ENCODE peak calls at places on chromosomes 6 and 20, in seven cellular contexts. X is endothelial cell; V is GM20000; K is breast epithelium; U is CD4-positive, alpha-beta T cell; G is OCI-LY7; M is fibroblast of lung. T is an unnamed sample.

GRCh38 chr6:5672581-5673011 is 334.1 kb downstream of the NRN1 start:
- DNase-seq in X (no peak), V (no peak), K (no peak), U (no peak), G (no peak), M (peak), T (no peak)

GRCh38 chr6:93799226-93799625 is 379.9 kb upstream of the EPHA7 start:
- DNase-seq in X (no peak), V (no peak), K (no peak), U (no peak), G (no peak), M (no peak), T (no peak)

GRCh38 chr6:42407379-42407778 is 44.3 kb downstream of the TRERF1 start:
- DNase-seq in X (no peak), V (no peak), K (no peak), U (no peak), G (no peak), M (peak), T (no peak)

GRCh38 chr6:35919085-35919826 is 1.6 kb downstream of the SRPK1 start:
- DNase-seq in X (no peak), V (peak), K (no peak), U (no peak), G (peak), M (peak), T (no peak)

GRCh38 chr6:84119277-84119676 is 85.7 kb downstream of the MRAP2 start:
- DNase-seq in X (no peak), V (no peak), K (no peak), U (no peak), G (no peak), M (no peak), T (no peak)

GRCh38 chr20:21513181-21513663 is 642 bp downstream of the NKX2-2 start:
- DNase-seq in X (no peak), V (peak), K (no peak), U (no peak), G (no peak), M (no peak), T (no peak)

GRCh38 chr20:64166712-64167615 is 2.7 kb downstream of the MYT1 start:
- DNase-seq in X (peak), V (no peak), K (no peak), U (no peak), G (no peak), M (no peak), T (no peak)

GRCh38 chr20:47412073-47412472 is 55.6 kb upstream of the ZMYND8 start:
- DNase-seq in X (no peak), V (peak), K (no peak), U (no peak), G (peak), M (no peak), T (no peak)

GRCh38 chr6:12324096-12324495 is 33.9 kb downstream of the EDN1 start:
- DNase-seq in X (no peak), V (no peak), K (no peak), U (no peak), G (no peak), M (no peak), T (no peak)

DNA sequence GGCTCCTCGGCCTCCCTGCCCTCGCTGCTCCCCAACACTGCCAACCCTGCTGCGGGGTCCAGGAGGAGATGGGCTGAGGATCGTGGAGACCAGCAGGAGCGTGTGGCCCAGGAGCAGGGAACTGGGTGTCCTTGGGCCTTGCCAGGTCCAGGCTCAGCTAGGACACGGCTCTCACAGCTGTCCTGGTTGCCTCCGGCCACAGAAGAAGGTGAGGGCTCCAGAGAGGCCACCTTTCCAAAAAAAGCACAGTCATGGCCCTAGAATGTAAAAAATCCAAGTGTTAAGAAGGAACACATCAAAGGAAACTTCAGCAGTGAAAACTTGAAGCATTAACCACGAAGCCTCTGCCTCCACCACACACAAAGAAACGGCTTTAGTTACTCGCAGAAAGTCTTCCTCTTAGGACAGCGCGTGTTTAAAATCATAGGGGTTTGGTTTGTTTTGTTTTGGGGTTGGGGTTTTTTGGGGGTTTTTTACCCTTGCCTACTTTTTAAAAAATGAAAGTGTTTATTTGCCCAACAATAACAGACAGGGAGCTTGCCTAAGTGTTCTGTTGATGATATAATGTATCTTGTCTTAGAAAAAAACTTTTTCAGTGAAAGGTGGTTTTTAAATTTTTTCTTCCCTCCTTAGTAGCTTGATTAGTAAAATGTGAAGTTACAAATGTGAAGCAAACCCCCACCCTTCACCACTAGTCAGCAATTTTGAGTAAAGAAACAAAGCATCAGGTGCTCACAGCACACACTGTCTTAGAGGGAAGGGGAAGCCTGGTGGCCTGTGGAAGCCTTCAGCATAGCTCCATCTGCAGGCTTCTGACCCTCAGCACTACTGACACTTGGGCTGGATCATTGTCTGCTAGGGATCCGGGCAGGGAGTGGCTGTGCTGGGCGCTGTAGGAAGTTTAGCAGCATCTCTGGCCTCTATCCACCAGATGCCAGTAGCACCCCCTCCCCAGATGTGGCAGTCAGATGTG is 60.0 kb downstream of the PTPN1 start:
- DNase-seq in X (peak), V (peak), K (no peak), U (no peak), G (peak), M (peak), T (no peak)
- TF ChIP-seq CTCF in X (no peak), V (peak), K (no peak), U (peak), G (peak), M (peak), T (no peak)

GRCh38 chr6:70551566-70551965 is 15.2 kb upstream of the SDHAF4 start:
- DNase-seq in X (no peak), V (no peak), K (no peak), U (no peak), G (no peak), M (no peak), T (no peak)

GRCh38 chr6:70552974-70553373 is 13.8 kb upstream of the SDHAF4 start:
- DNase-seq in X (no peak), V (no peak), K (no peak), U (no peak), G (no peak), M (no peak), T (no peak)

GRCh38 chr6:70549327-70549726 is 17.4 kb upstream of the SDHAF4 start:
- DNase-seq in X (no peak), V (no peak), K (no peak), U (no peak), G (no peak), M (no peak), T (no peak)

GRCh38 chr6:70547905-70548304 is 18.8 kb upstream of the SDHAF4 start:
- DNase-seq in X (no peak), V (no peak), K (no peak), U (no peak), G (no peak), M (no peak), T (no peak)

GRCh38 chr6:70547313-70547712 is 19.4 kb upstream of the SDHAF4 start:
- DNase-seq in X (no peak), V (no peak), K (no peak), U (no peak), G (no peak), M (peak), T (no peak)
- TF ChIP-seq CTCF in X (no peak), V (no peak), K (no peak), U (peak), G (peak), M (peak), T (no peak)

DNA sequence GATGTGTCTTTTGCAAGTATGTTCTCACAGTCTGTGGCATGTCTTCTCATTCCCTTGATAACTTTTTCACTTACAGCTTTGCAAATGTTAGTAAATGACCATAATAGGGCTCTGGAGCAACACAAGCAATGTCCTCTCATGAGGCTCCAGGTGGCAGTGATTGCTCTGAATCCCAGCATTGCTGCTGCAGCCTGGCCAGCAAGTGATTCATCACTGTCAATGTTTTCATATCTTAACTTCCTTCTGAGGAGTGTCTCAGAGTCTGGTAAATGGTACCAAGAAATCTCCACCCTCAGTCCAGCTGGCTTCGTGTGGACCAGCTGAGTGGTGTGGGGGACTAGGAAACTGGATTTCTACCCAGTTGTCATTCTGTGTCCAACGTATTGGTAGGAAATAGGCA is 139.6 kb downstream of the MYLK4 start:
- DNase-seq in X (no peak), V (no peak), K (no peak), U (no peak), G (no peak), M (no peak), T (no peak)
- TF ChIP-seq CTCF in X (no peak), V (no peak), K (no peak), U (no peak), G (no peak), M (no peak), T (no peak)

GRCh38 chr6:108942556-108943492 is 94.6 kb downstream of the ARMC2 start:
- DNase-seq in X (peak), V (no peak), K (no peak), U (peak), G (peak), M (no peak), T (no peak)
- TF ChIP-seq CTCF in X (no peak), V (no peak), K (no peak), U (no peak), G (no peak), M (no peak), T (no peak)

GRCh38 chr6:123458218-123458617 is 178.5 kb downstream of the TRDN start:
- DNase-seq in X (no peak), V (no peak), K (no peak), U (no peak), G (no peak), M (no peak), T (no peak)
- TF ChIP-seq CTCF in X (no peak), V (no peak), K (no peak), U (no peak), G (no peak), M (no peak), T (no peak)

GRCh38 chr20:23515250-23515939 is 24.5 kb downstream of the CST8 start:
- DNase-seq in X (no peak), V (no peak), K (no peak), U (no peak), G (no peak), M (no peak), T (no peak)

GRCh38 chr20:23510000-23510590 is 19.2 kb downstream of the CST8 start:
- DNase-seq in X (no peak), V (no peak), K (no peak), U (no peak), G (no peak), M (no peak), T (no peak)

GRCh38 chr20:23514848-23515247 is 23.9 kb downstream of the CST8 start:
- DNase-seq in X (no peak), V (no peak), K (no peak), U (no peak), G (no peak), M (no peak), T (no peak)

GRCh38 chr20:23509580-23509913 is 18.6 kb downstream of the CST8 start:
- DNase-seq in X (no peak), V (no peak), K (no peak), U (no peak), G (no peak), M (no peak), T (no peak)

DNA sequence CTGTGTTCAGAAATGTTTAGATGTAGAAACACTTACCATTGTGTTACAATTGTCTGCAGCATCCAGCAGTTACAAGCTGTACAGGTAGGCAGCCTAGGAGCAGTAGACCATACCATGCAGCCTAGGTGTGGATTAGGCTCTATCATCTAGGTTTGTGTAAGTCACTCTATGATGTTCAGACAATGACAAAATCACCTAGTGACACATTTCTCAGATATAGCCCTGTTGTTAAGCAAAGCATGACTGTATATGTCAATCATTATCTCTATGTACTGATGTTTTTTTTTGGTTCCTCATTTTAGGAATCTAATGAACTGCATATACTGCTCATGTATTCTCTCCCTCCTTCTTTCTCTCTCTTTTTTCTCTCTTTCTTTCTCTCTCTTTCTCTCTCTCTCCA is 22.2 kb downstream of the CST8 start:
- DNase-seq in X (no peak), V (no peak), K (no peak), U (no peak), G (no peak), M (no peak), T (no peak)
- TF ChIP-seq CTCF in X (no peak), V (no peak), K (no peak), U (no peak), G (no peak), M (no peak), T (no peak)

DNA sequence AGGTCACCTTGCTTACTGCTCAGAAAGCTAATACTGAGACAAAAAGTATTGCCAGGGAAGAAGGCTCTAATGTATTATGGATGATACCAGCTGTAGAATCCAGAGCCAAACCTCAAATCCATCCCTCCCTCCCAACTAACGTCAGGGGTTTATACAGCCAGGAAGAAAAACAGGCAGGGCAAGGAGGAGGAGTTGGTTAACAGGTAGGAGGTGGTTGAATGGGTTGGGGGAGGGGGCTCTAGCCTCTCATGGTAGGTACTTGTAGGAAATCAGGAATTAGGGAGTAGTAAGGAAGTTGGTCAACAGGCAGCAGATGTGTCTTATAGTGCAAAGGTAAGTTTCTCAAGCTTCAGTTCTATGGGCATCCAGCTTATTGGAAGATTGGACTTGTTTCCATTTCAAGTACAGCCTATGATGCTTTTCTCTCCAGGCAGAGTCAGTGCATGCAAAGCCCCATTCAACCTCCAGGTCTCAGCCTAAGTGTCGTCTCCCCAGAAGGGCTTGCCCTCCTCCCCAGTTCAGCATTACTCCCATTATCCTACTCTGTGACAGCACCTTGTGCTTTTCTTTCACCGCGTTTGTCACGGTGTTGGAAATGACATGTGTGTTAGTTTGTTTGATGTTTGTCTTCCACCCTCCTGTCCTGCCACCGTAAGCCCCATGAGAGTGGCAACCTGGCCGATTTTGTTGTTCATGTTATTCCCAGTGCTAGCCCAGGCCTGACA is 38.1 kb downstream of the PNLDC1 start:
- DNase-seq in X (no peak), V (no peak), K (no peak), U (no peak), G (no peak), M (no peak), T (no peak)
- TF ChIP-seq CTCF in X (no peak), V (no peak), K (no peak), U (no peak), G (no peak), M (no peak), T (no peak)

GRCh38 chr6:110517034-110517433 is 40.6 kb upstream of the SLC22A16 start:
- DNase-seq in X (no peak), V (no peak), K (no peak), U (no peak), G (no peak), M (no peak), T (no peak)

GRCh38 chr6:110517601-110518280 is 41.3 kb upstream of the SLC22A16 start:
- DNase-seq in X (no peak), V (no peak), K (no peak), U (no peak), G (no peak), M (peak), T (no peak)

GRCh38 chr6:110520188-110520956 is 44.0 kb upstream of the SLC22A16 start:
- DNase-seq in X (no peak), V (no peak), K (no peak), U (no peak), G (no peak), M (no peak), T (no peak)

GRCh38 chr6:110520992-110521543 is 44.7 kb upstream of the SLC22A16 start:
- DNase-seq in X (no peak), V (no peak), K (no peak), U (no peak), G (no peak), M (no peak), T (no peak)

GRCh38 chr6:110518281-110518623 is 41.8 kb upstream of the SLC22A16 start:
- DNase-seq in X (no peak), V (no peak), K (no peak), U (no peak), G (no peak), M (peak), T (no peak)
- TF ChIP-seq CTCF in X (peak), V (no peak), K (peak), U (no peak), G (peak), M (peak), T (peak)